ENCODE peak calls at places on chromosomes 11 and 22, in four cellular contexts. X is HCT116, C is thoracic aorta, K is mucosa of descending colon. B is an unnamed sample.

GRCh38 chr11:94544832-94545640 is 1.3 kb downstream of the FUT4 start:
- DNase-seq in X (no peak), C (no peak), K (peak; percentile 72), B (no peak)

GRCh38 chr22:20624161-20624616 is 116.8 kb downstream of the MED15 start:
- DNase-seq in X (no peak), C (no peak), K (no peak), B (no peak)

GRCh38 chr11:2809854-2810253 is 75.7 kb downstream of the CDKN1C start:
- DNase-seq in X (no peak), C (no peak), K (no peak), B (no peak)

GRCh38 chr11:67382481-67383136 is 9.2 kb upstream of the RAD9A start:
- DNase-seq in X (peak; percentile 69), C (no peak), K (no peak), B (peak; percentile 85)

GRCh38 chr22:48780597-48781277 is 1046.9 kb downstream of the BRD1 start:
- DNase-seq in X (no peak), C (no peak), K (no peak), B (no peak)

GRCh38 chr11:96314326-96315050 is 28.5 kb downstream of the MAML2 start:
- DNase-seq in X (peak; percentile 48), C (no peak), K (no peak), B (peak; percentile 75)

GRCh38 chr11:78381867-78382266 is 35.8 kb downstream of the GAB2 start:
- DNase-seq in X (no peak), C (no peak), K (no peak), B (no peak)

GRCh38 chr11:129792663-129793062 is 23.0 kb upstream of the TMEM45B start:
- DNase-seq in X (no peak), C (no peak), K (no peak), B (no peak)

GRCh38 chr11:44475114-44475686 is 90.3 kb upstream of the CD82 start:
- DNase-seq in X (no peak), C (no peak), K (no peak), B (no peak)

GRCh38 chr11:121650520-121651266 is 197.9 kb upstream of the SORL1-AS1 start:
- DNase-seq in X (no peak), C (no peak), K (no peak), B (no peak)

GRCh38 chr11:78228467-78228866 is 39.7 kb downstream of the USP35 start:
- DNase-seq in X (peak; percentile 32), C (no peak), K (no peak), B (peak; percentile 75)

GRCh38 chr22:50303848-50304527 is 3.5 kb downstream of the PLXNB2 start:
- DNase-seq in X (no peak), C (no peak), K (peak; percentile 82), B (no peak)

GRCh38 chr22:50305393-50305657 is 2.1 kb downstream of the PLXNB2 start:
- DNase-seq in X (no peak), C (no peak), K (no peak), B (no peak)

GRCh38 chr22:50305658-50306566 is 1.5 kb downstream of the PLXNB2 start:
- DNase-seq in X (peak; percentile 66), C (peak; percentile 85), K (peak; percentile 92), B (peak; percentile 98)

GRCh38 chr22:50303515-50303847 is 4.0 kb downstream of the PLXNB2 start:
- DNase-seq in X (no peak), C (no peak), K (no peak), B (no peak)

DNA sequence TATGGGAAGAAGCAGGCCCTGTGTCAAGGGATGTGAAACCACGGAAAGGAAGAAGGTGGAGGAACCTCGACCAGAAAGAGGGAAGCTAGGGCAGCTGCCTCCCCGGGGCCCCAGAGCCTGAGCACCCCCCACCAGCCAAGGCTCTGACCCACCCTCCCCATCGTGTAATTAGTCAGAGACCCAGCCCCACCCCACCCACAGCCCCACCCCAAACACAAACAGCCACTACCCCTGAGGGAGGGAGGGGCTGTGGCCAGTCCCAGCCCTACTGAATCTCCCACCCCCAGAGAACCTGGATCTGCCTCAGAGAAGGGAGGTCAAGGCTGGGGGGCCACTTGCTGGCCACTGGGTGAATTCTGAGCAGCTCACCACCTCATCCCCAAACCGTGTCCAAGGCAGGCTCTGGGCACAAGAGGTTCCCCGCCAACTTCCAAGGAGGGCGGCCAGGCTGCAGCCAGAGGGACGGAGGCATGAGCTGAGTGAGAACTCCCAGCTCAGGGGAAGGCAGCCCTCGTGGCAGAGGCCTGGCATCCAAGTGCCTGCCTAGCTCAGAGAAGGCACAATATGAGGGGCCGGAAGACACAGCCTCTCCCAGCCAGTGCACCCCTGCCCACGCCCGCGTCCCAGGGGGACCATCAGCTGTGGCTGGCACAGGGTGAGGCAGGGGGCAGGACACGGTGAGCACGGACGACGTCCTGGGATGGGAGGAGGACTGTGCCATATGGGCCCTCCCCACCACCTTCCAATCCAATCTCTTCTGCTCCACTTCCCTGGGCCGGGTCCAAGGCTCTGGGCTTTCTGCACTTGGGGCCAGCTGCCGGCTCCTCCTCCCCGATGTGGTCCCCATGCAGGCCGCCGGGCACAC is 2.7 kb downstream of the PLXNB2 start:
- DNase-seq in X (no peak), C (no peak), K (peak; percentile 80), B (peak; percentile 39)
- H3K4me3 ChIP-seq in X (peak overlapping the region; percentile 70), C (peak overlapping the region; percentile 96), K (no peak overlapping the region), B (peak overlapping the region; percentile 86)

GRCh38 chr11:119047205-119047604 is 9.8 kb downstream of the HYOU1 start:
- DNase-seq in X (no peak), C (no peak), K (peak; percentile 9), B (no peak)

GRCh38 chr11:119046489-119046888 is 10.5 kb downstream of the HYOU1 start:
- DNase-seq in X (no peak), C (no peak), K (peak; percentile 21), B (no peak)

GRCh38 chr11:119041821-119042514 is 11.3 kb upstream of the SLC37A4 start:
- DNase-seq in X (no peak), C (no peak), K (no peak), B (no peak)

GRCh38 chr11:119048644-119049043 is 8.4 kb downstream of the HYOU1 start:
- DNase-seq in X (no peak), C (no peak), K (no peak), B (no peak)

GRCh38 chr11:119044708-119045107 is 12.3 kb downstream of the HYOU1 start:
- DNase-seq in X (no peak), C (no peak), K (peak; percentile 13), B (no peak)
- TF ChIP-seq CTCF in X (peak; percentile 37), C (no peak), K (no peak), B (peak; percentile 20)

DNA sequence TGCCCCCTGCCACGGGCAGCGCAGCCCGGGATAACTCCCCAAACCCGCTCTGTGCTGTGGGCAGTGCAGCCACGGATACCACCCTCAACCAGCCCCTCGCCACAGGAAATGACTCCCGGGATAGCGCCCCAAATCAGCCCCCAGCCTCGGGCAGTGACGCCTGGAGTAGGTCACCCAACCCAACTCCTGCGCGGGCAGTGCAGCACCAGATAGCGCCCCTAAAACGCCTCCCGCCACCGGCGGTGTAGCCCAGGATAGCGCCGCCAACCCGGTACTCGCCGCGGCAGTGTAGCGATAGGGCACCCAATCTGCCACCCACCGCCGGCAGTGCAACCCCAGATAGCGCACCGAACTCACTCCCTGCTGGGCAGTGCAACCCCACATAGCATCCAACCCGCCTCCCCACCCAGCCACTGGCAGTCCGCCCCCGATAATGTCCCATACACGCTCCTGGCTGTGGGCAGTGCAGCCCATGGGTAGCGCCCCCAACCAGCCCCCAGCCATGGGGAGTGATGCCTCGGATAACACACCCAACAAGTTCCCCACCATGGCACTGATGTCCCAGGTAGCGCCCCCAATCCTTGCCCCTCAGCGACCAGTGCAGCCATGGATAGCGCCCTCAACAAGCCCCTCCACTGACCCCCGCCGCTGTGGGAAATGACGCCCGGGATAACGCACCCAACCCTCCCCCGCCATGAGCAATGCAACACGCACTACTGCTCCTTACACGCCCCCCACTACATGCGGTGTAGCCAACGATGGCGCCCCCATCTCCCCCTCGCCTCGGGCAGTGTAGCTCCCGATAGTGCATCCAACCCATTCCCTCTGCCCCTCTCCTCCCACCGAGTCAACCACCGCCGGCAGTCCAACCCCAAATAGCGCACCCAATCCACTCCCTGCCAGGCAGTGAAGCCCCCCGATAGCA is 1.4 kb downstream of the RFPL2 start:
- DNase-seq in X (no peak), C (no peak), K (no peak), B (no peak)
- H3K4me3 ChIP-seq in X (no peak overlapping the region), C (peak overlapping the region; percentile 47), K (no peak overlapping the region), B (no peak overlapping the region)

GRCh38 chr11:12889243-12889642 is 119.9 kb upstream of the RASSF10 start:
- DNase-seq in X (no peak), C (peak; percentile 60), K (no peak), B (peak; percentile 82)

GRCh38 chr11:12890476-12890875 is 118.6 kb upstream of the RASSF10 start:
- DNase-seq in X (no peak), C (no peak), K (no peak), B (peak; percentile 25)

GRCh38 chr11:12897867-12898266 is 111.2 kb upstream of the RASSF10 start:
- DNase-seq in X (no peak), C (no peak), K (no peak), B (no peak)

GRCh38 chr11:12897390-12897789 is 111.7 kb upstream of the RASSF10 start:
- DNase-seq in X (no peak), C (peak; percentile 16), K (no peak), B (no peak)

GRCh38 chr11:12893787-12894672 is 115.1 kb upstream of the RASSF10 start:
- DNase-seq in X (peak; percentile 15), C (no peak), K (no peak), B (peak; percentile 76)
- TF ChIP-seq CTCF in X (peak; percentile 80), C (peak; percentile 94), K (peak; percentile 64), B (peak; percentile 86)

GRCh38 chr22:44954113-44954512 is 55.7 kb downstream of the PHF21B start:
- DNase-seq in X (no peak), C (no peak), K (no peak), B (no peak)
- H3K4me3 ChIP-seq in X (no peak overlapping the region), C (no peak overlapping the region), K (no peak overlapping the region), B (no peak overlapping the region)

GRCh38 chr11:76688146-76688545 is 17.6 kb upstream of the LRRC32 start:
- DNase-seq in X (no peak), C (no peak), K (peak; percentile 22), B (no peak)

GRCh38 chr11:76684470-76684869 is 13.9 kb upstream of the LRRC32 start:
- DNase-seq in X (no peak), C (no peak), K (peak; percentile 26), B (no peak)

GRCh38 chr11:76685841-76686240 is 15.3 kb upstream of the LRRC32 start:
- DNase-seq in X (no peak), C (no peak), K (peak; percentile 8), B (no peak)

GRCh38 chr11:76685237-76685636 is 14.7 kb upstream of the LRRC32 start:
- DNase-seq in X (no peak), C (no peak), K (no peak), B (no peak)

DNA sequence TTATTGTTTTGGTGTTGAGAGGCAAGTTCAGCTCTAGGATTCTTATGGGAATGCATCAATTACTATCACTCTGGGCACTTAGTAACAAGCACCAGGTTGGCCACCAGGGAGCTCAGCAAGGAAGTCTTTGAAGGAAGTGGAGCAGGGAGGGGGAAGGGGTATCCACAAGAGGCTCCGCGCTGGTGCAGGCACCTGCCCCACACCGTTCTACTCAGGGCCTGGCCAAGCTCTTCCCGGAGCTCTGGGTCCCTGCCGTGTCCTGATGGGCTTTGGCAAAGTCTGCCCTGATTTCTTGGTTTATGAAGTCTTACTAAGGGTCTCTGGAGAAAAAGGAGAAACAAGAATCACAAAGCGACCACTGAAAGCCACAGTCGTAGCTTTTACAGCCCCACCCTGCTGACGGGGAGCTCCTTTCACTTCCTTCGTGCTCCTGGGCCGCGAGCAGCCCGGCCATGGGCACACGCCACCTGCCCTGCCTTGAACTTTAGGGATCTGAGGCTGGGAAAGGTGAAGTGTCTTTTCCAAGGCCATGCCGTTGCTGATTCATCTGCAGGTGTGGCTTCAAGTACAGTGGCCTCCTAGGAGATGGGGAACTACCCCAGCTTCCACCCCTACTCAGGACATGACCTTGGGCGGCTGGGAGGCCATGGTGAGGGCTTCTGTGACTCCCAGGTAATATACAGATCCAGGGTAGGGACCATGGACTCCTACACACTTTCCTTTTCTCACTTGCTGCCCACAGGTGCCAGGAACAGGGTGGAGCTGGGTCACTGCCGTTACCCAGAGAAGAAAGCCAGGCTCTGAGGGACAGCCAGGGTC is 15.9 kb upstream of the LRRC32 start:
- DNase-seq in X (no peak), C (no peak), K (peak; percentile 28), B (no peak)
- TF ChIP-seq CTCF in X (no peak), C (no peak), K (no peak), B (no peak)

B was measured in fibroblast of pulmonary artery.